ENCODE peak calls at places on chromosomes 6 and 20, in ten cellular contexts. A is left ventricle myocardium inferior; C is mammary epithelial cell; D is mucosa of descending colon; B is heart right ventricle; L is CD8-positive, alpha-beta T cell; P is breast epithelium; U is HL-60; K is fibroblast of mammary gland; N is AG04449. R is an unnamed sample.

GRCh38 chr6:33783781-33784520 is 5.0 kb downstream of the LEMD2 start:
- DNase-seq in K (no peak), D (no peak), P (no peak), L (no peak), B (no peak), C (no peak), A (no peak), N (no peak), U (no peak), R (no peak)

GRCh38 chr6:57294829-57295228 is 22.6 kb upstream of the PRIM2 start:
- DNase-seq in K (peak), U (no peak), L (no peak), N (no peak), C (no peak), A (no peak), D (no peak), P (no peak), B (no peak), R (no peak)

GRCh38 chr20:53399592-53400335 is 193.9 kb downstream of the ZNF217 start:
- DNase-seq in B (no peak), N (no peak), U (no peak), A (peak), D (no peak), K (peak), P (no peak), L (no peak), C (no peak), R (no peak)

GRCh38 chr6:30357678-30358339 is 12.9 kb downstream of the RPP21 start:
- DNase-seq in A (no peak), L (peak), C (peak), K (peak), P (no peak), N (peak), D (no peak), B (peak), U (peak), R (peak)

GRCh38 chr6:44697333-44697732 is 309.8 kb downstream of the CDC5L start:
- DNase-seq in B (peak), C (no peak), L (no peak), U (no peak), K (no peak), A (no peak), D (no peak), P (no peak), N (peak), R (no peak)

GRCh38 chr6:149890629-149891045 is 7.3 kb downstream of the RAET1E start:
- DNase-seq in K (no peak), U (no peak), D (no peak), B (no peak), A (no peak), N (no peak), P (no peak), L (no peak), C (peak), R (no peak)

GRCh38 chr20:25339608-25340007 is 51.0 kb downstream of the ABHD12 start:
- DNase-seq in U (no peak), N (no peak), B (no peak), D (no peak), P (no peak), L (no peak), A (no peak), C (no peak), K (no peak), R (no peak)

GRCh38 chr6:144402750-144403149 is 117.6 kb downstream of the UTRN start:
- DNase-seq in C (no peak), U (no peak), N (no peak), K (no peak), B (no peak), P (no peak), A (no peak), D (no peak), L (no peak), R (no peak)

GRCh38 chr20:35034150-35034549 is 58.5 kb downstream of the TRPC4AP start:
- DNase-seq in N (no peak), B (no peak), U (no peak), C (no peak), L (no peak), K (no peak), A (no peak), P (no peak), D (no peak), R (no peak)

GRCh38 chr6:36641543-36641942 is 37.0 kb upstream of the CDKN1A start:
- DNase-seq in N (no peak), U (no peak), K (no peak), P (no peak), B (no peak), C (no peak), L (no peak), D (no peak), A (no peak), R (no peak)

GRCh38 chr6:55281215-55281614 is 46.1 kb upstream of the GFRAL start:
- DNase-seq in D (no peak), C (no peak), P (no peak), A (no peak), K (no peak), N (no peak), L (no peak), B (no peak), U (no peak), R (no peak)

GRCh38 chr20:51906694-51907093 is 104.4 kb upstream of the SALL4 start:
- DNase-seq in B (no peak), N (no peak), D (no peak), L (no peak), P (no peak), C (no peak), U (no peak), A (no peak), K (no peak), R (no peak)

GRCh38 chr6:69084746-69085335 is 449.8 kb downstream of the ADGRB3 start:
- DNase-seq in P (no peak), A (no peak), C (no peak), B (no peak), L (no peak), U (no peak), D (no peak), N (no peak), K (no peak), R (no peak)

GRCh38 chr6:11771473-11772048 is 7.0 kb downstream of the ADTRP start:
- DNase-seq in A (no peak), L (no peak), P (no peak), C (peak), U (no peak), B (no peak), K (peak), N (no peak), D (no peak), R (no peak)

GRCh38 chr6:9225441-9225871 is 790.1 kb upstream of the SLC35B3 start:
- DNase-seq in B (no peak), D (no peak), K (no peak), A (no peak), L (no peak), N (peak), C (peak), P (no peak), U (no peak), R (peak)

GRCh38 chr20:21102252-21102609 is 3.9 kb downstream of the LINC00237 start:
- DNase-seq in C (no peak), K (no peak), L (no peak), U (no peak), A (no peak), N (no peak), P (no peak), B (no peak), D (no peak), R (no peak)

GRCh38 chr6:161369339-161369738 is 95.5 kb upstream of the AGPAT4 start:
- DNase-seq in A (no peak), N (peak), K (peak), D (no peak), B (no peak), U (peak), C (peak), L (no peak), P (no peak), R (peak)

GRCh38 chr6:9862603-9863167 is 552.2 kb downstream of the TFAP2A start:
- DNase-seq in N (no peak), K (no peak), U (no peak), P (no peak), A (no peak), B (no peak), L (no peak), C (no peak), D (no peak), R (no peak)

GRCh38 chr6:73579389-73579788 is 58.6 kb upstream of the EEF1A1 start:
- DNase-seq in A (no peak), L (no peak), B (no peak), N (no peak), C (no peak), K (no peak), U (no peak), D (no peak), P (no peak), R (no peak)

GRCh38 chr6:35378281-35378680 is 35.9 kb downstream of the PPARD start:
- DNase-seq in P (no peak), K (no peak), C (no peak), U (no peak), L (no peak), B (no peak), A (no peak), D (no peak), N (no peak), R (no peak)

GRCh38 chr6:36514554-36515456 is 32.5 kb downstream of the STK38 start:
- DNase-seq in D (peak), A (no peak), C (peak), B (no peak), U (no peak), L (no peak), N (no peak), P (no peak), K (no peak), R (no peak)

GRCh38 chr6:44060622-44061374 is 66.5 kb downstream of the MRPL14 start:
- DNase-seq in N (no peak), A (no peak), P (no peak), L (no peak), B (no peak), U (no peak), D (no peak), C (no peak), K (no peak), R (no peak)

GRCh38 chr6:170261643-170262480 is 29.0 kb downstream of the DLL1 start:
- DNase-seq in U (no peak), P (no peak), D (no peak), N (no peak), K (no peak), A (peak), L (no peak), C (no peak), B (no peak), R (no peak)
- H3K4me3 ChIP-seq in U (no peak), P (no peak), D (no peak), N (no peak), K (no peak), A (no peak), L (no peak), C (no peak), B (no peak), R (no peak)

DNA sequence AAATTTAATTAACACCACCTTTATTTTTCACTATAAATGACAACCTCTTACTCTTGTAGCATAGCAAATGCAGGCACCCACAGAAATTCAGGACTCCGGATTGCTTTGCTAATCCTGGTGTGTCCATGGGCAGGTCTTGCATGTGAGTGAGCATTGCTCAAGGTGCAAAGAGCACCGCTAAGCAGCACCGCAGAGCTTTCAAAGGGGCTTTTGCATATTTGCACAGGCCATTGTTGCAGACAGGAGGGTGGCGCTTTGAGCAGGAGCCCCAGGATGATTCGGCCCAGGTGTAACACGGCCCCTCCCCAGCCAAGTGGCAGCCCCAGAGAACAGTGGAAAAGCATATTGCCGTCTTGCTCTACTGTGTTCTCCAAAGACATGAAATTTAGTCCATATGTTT is 293.2 kb downstream of the NRN1 start:
- DNase-seq in U (no peak), D (no peak), N (no peak), C (no peak), P (no peak), B (no peak), L (no peak), K (no peak), A (no peak), R (no peak)
- TF ChIP-seq CTCF in U (no peak), D (no peak), N (no peak), C (no peak), P (no peak), B (no peak), L (no peak), K (no peak), A (no peak), R (no peak)

GRCh38 chr6:52994789-52995078 is 350 bp downstream of the GSTA4 start:
- DNase-seq in C (no peak), N (no peak), D (peak), L (peak), K (no peak), B (peak), U (no peak), A (peak), P (no peak), R (no peak)

GRCh38 chr6:52998603-52999002 is 3.5 kb upstream of the GSTA4 start:
- DNase-seq in K (no peak), C (no peak), B (no peak), L (no peak), N (no peak), D (no peak), U (no peak), P (no peak), A (no peak), R (no peak)

GRCh38 chr6:52993461-52993860 is 1.6 kb downstream of the GSTA4 start:
- DNase-seq in C (no peak), L (no peak), U (no peak), P (no peak), N (no peak), D (no peak), B (no peak), A (no peak), K (peak), R (no peak)

GRCh38 chr6:52994031-52994788 is 874 bp downstream of the GSTA4 start:
- DNase-seq in B (peak), U (no peak), L (no peak), P (no peak), D (peak), C (peak), N (no peak), A (peak), K (peak), R (no peak)

DNA sequence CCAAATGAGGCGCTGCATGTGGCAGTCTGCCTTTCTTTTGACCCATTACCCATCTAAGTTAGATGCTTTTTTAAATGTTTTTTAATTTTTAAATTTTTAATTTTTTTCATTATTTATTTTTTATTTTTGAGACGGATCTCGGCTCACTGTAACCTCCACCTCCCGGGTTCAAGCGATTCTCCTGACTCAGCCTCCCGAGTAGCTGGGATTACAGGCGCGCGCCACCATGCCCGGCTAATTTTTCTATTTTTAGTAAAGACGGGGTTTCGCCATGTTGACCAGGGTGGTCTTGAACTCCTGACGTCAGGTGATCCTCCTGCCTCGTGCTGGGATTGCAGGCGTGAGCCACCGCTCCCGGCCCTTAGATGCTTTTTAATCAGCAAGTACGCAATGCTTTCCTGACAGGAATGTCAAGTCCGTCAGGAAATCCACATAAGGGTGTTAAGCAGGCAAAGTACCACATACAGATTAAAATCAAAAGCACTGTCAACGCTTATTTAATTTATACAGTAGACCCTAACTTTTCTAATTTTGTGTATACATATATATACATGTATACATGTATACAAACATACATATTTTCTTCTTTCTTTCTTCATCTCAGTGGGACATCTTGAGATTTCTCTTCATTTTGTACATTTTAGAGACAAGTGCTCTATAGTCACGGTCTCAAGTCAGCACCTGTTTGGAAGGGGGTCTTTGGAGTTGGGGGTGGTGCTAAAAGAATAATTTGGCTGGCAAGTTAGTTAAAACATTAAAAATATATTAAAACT is 1.0 kb upstream of the GSTA4 start:
- DNase-seq in K (peak), A (peak), L (peak), D (peak), U (peak), N (peak), B (peak), P (no peak), C (peak), R (peak)
- H3K4me3 ChIP-seq in K (peak), A (peak), L (peak), D (no peak), U (peak), N (peak), B (peak), P (peak), C (no peak), R (peak)

DNA sequence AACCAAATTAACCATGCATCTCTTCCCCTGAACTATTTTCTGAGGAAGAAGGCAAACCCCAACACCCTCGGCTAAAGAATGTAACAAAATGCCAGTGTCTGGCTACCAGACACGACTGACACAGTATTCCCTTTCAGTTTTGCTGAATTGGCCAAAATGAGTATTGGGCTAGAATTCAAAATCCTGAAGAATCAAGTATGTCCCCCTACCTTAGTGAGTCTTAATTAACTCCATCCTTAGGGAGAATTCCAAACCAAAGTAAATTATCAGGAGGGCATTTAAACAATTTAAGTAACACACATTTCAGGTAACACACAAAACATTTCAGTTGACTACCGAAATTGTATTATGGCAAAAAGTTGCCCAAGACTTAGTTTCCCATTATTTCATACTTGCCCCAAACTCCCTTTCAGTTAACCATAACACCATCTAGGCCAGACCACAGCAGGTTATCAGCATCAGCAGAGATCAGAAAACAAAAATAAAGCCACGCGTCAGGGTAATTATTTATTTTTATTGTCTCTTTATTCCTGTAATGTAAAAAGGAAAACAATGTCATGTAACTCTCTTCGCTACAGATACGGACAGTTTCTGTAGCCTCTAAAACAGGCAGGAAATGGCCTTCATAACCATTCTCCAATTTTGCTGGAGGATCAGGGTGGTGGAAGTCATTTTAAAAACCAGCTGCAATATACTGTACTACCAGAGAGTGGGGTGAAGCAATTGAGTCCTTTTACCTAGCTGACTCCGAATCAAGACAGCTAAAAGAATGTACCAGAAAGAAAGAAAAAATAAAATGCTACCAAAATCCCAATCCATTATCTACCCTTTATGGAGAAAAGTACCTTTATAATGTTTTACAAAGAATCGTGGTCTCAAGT is 1.9 kb downstream of the SNX5 start:
- DNase-seq in L (no peak), C (peak), D (no peak), N (no peak), P (no peak), A (no peak), B (no peak), U (no peak), K (peak), R (no peak)
- TF ChIP-seq CTCF in L (no peak), C (peak), D (no peak), N (peak), P (peak), A (peak), B (no peak), U (no peak), K (peak), R (peak)

R was measured in astrocyte of the cerebellum.